ENCODE peak calls at places on chromosome 9, in four cellular contexts. S, C, D and T are unnamed samples.
A peak's percentile ranks its signal among the peaks of the same experiment; 100 is the strongest.

GRCh38 chr9:899440-900184 is 58.1 kb downstream of the DMRT1 start:
- DNase-seq in S (no peak), C (no peak), D (peak; percentile 12), T (no peak)

GRCh38 chr9:130933114-130934046 is 5.7 kb downstream of the FIBCD1 start:
- DNase-seq in S (no peak), C (no peak), D (no peak), T (peak; percentile 57)

GRCh38 chr9:26191711-26192110 is 513.5 kb upstream of the TUSC1 start:
- DNase-seq in S (no peak), C (no peak), D (no peak), T (no peak)

GRCh38 chr9:37911271-37911681 is 7.3 kb upstream of the SLC25A51 start:
- DNase-seq in S (no peak), C (no peak), D (no peak), T (no peak)

GRCh38 chr9:15786616-15787015 is 233.8 kb downstream of the CCDC171 start:
- DNase-seq in S (no peak), C (no peak), D (no peak), T (no peak)

GRCh38 chr9:36346578-36346977 is 53.5 kb downstream of the RNF38 start:
- DNase-seq in S (no peak), C (no peak), D (no peak), T (no peak)

GRCh38 chr9:129236441-129237145 is 58.5 kb upstream of the IER5L start:
- DNase-seq in S (no peak), C (peak; percentile 4), D (no peak), T (peak; percentile 7)

GRCh38 chr9:29514336-29514735 is 1941.1 kb upstream of the C9orf72 start:
- DNase-seq in S (no peak), C (no peak), D (no peak), T (no peak)

GRCh38 chr9:29332789-29333188 is 1759.5 kb upstream of the C9orf72 start:
- DNase-seq in S (no peak), C (no peak), D (no peak), T (no peak)

GRCh38 chr9:73116030-73116429 is 35.6 kb upstream of the ANXA1 start:
- DNase-seq in S (no peak), C (no peak), D (no peak), T (no peak)

GRCh38 chr9:14097215-14097614 is 216.7 kb downstream of the NFIB start:
- DNase-seq in S (no peak), C (no peak), D (no peak), T (no peak)